ENCODE peak calls at places on chromosome 15, in five cellular contexts. P, Y, U, Q and N are unnamed samples.

GRCh38 chr15:60021589-60022378 is 17.7 kb downstream of the FOXB1 start:
- DNase-seq in P (no peak), Y (no peak), U (no peak), Q (no peak), N (no peak)

GRCh38 chr15:80591938-80592825 is 102.9 kb upstream of the ABHD17C start:
- DNase-seq in P (no peak), Y (no peak), U (no peak), Q (no peak), N (no peak)

GRCh38 chr15:69852482-69853275 is 245.0 kb downstream of the TLE3 start:
- DNase-seq in P (no peak), Y (peak), U (no peak), Q (no peak), N (no peak)

GRCh38 chr15:25469377-25469776 is 30.6 kb upstream of the UBE3A start:
- DNase-seq in P (no peak), Y (peak), U (no peak), Q (no peak), N (no peak)

GRCh38 chr15:60326824-60327654 is 70.7 kb downstream of the ANXA2 start:
- DNase-seq in P (peak), Y (peak), U (peak), Q (no peak), N (no peak)

GRCh38 chr15:101206173-101206572 is 45.7 kb downstream of the CHSY1 start:
- DNase-seq in P (no peak), Y (no peak), U (no peak), Q (no peak), N (peak)

GRCh38 chr15:90022905-90023700 is 22.0 kb downstream of the ZNF710 start:
- DNase-seq in P (no peak), Y (no peak), U (no peak), Q (no peak), N (no peak)

GRCh38 chr15:89551502-89551901 is 23.8 kb upstream of the TICRR start:
- DNase-seq in P (no peak), Y (no peak), U (no peak), Q (no peak), N (no peak)

GRCh38 chr15:68524753-68525584 is 53.8 kb upstream of the CORO2B start:
- DNase-seq in P (no peak), Y (peak), U (no peak), Q (no peak), N (no peak)